ENCODE peak calls at places on chromosome 16, in seven cellular contexts. One of them, this sample, is unnamed.
A peak's percentile ranks its signal among the peaks of the same experiment; 100 is the strongest.

GRCh38 chr16:89737341-89738071 is 16.2 kb downstream of the ZNF276 start:
- DNase-seq in DND-41: peak; percentile 36
- DNase-seq in T-cell: peak; percentile 39
- DNase-seq in Right ventricle myocardium inferior: no peak
- DNase-seq in amniotic stem cell: no peak
- DNase-seq in left ventricle myocardium inferior: no peak
- DNase-seq in nucleus accumbens: no peak
- DNase-seq in this sample: peak; percentile 40

GRCh38 chr16:48687421-48688038 is 77.5 kb upstream of the N4BP1 start:
- DNase-seq in amniotic stem cell: peak; percentile 50
- DNase-seq in Right ventricle myocardium inferior: peak; percentile 74
- DNase-seq in T-cell: no peak
- DNase-seq in DND-41: peak; percentile 49
- DNase-seq in nucleus accumbens: peak; percentile 2
- DNase-seq in left ventricle myocardium inferior: peak; percentile 32
- DNase-seq in this sample: no peak

GRCh38 chr16:66493490-66494401 is 56.2 kb downstream of the TK2 start:
- DNase-seq in DND-41: no peak
- DNase-seq in T-cell: no peak
- DNase-seq in Right ventricle myocardium inferior: peak; percentile 26
- DNase-seq in left ventricle myocardium inferior: no peak
- DNase-seq in amniotic stem cell: no peak
- DNase-seq in nucleus accumbens: no peak
- DNase-seq in this sample: no peak

GRCh38 chr16:30179931-30180330 is 3.5 kb upstream of the CORO1A start:
- DNase-seq in amniotic stem cell: no peak
- DNase-seq in Right ventricle myocardium inferior: no peak
- DNase-seq in T-cell: no peak
- DNase-seq in left ventricle myocardium inferior: no peak
- DNase-seq in DND-41: no peak
- DNase-seq in nucleus accumbens: no peak
- DNase-seq in this sample: no peak

GRCh38 chr16:78461496-78461938 is 362.1 kb downstream of the WWOX start:
- DNase-seq in T-cell: no peak
- DNase-seq in nucleus accumbens: no peak
- DNase-seq in DND-41: no peak
- DNase-seq in Right ventricle myocardium inferior: no peak
- DNase-seq in left ventricle myocardium inferior: no peak
- DNase-seq in amniotic stem cell: no peak
- DNase-seq in this sample: no peak

GRCh38 chr16:80014241-80014939 is 413.9 kb upstream of the MAF start:
- DNase-seq in nucleus accumbens: no peak
- DNase-seq in Right ventricle myocardium inferior: no peak
- DNase-seq in amniotic stem cell: no peak
- DNase-seq in DND-41: no peak
- DNase-seq in left ventricle myocardium inferior: no peak
- DNase-seq in T-cell: no peak
- DNase-seq in this sample: no peak

GRCh38 chr16:73233423-73233762 is 185.5 kb upstream of the ZFHX3 start:
- DNase-seq in amniotic stem cell: no peak
- DNase-seq in left ventricle myocardium inferior: no peak
- DNase-seq in T-cell: no peak
- DNase-seq in DND-41: no peak
- DNase-seq in Right ventricle myocardium inferior: no peak
- DNase-seq in nucleus accumbens: no peak
- DNase-seq in this sample: no peak

GRCh38 chr16:27764427-27764826 is 214.5 kb downstream of the KATNIP start:
- DNase-seq in nucleus accumbens: no peak
- DNase-seq in T-cell: no peak
- DNase-seq in Right ventricle myocardium inferior: no peak
- DNase-seq in left ventricle myocardium inferior: no peak
- DNase-seq in DND-41: no peak
- DNase-seq in amniotic stem cell: no peak
- DNase-seq in this sample: no peak

GRCh38 chr16:12559714-12560113 is 244.0 kb downstream of the CPPED1 start:
- DNase-seq in nucleus accumbens: no peak
- DNase-seq in DND-41: no peak
- DNase-seq in T-cell: no peak
- DNase-seq in amniotic stem cell: no peak
- DNase-seq in left ventricle myocardium inferior: no peak
- DNase-seq in Right ventricle myocardium inferior: no peak
- DNase-seq in this sample: no peak

GRCh38 chr16:89031715-89032659 is 55.0 kb upstream of the CBFA2T3 start:
- DNase-seq in nucleus accumbens: no peak
- DNase-seq in T-cell: peak; percentile 61
- DNase-seq in DND-41: peak; percentile 90
- DNase-seq in left ventricle myocardium inferior: peak; percentile 28
- DNase-seq in amniotic stem cell: no peak
- DNase-seq in Right ventricle myocardium inferior: peak; percentile 77
- DNase-seq in this sample: peak; percentile 45

GRCh38 chr16:2147981-2148671 is at the start of gene RAB26:
- DNase-seq in left ventricle myocardium inferior: peak; percentile 83
- DNase-seq in Right ventricle myocardium inferior: peak; percentile 88
- DNase-seq in amniotic stem cell: no peak
- DNase-seq in T-cell: no peak
- DNase-seq in DND-41: peak; percentile 58
- DNase-seq in nucleus accumbens: peak; percentile 65
- DNase-seq in this sample: peak; percentile 51

GRCh38 chr16:23836404-23837291 is 865 bp downstream of the PRKCB start:
- DNase-seq in Right ventricle myocardium inferior: peak; percentile 84
- DNase-seq in DND-41: peak; percentile 85
- DNase-seq in nucleus accumbens: peak; percentile 29
- DNase-seq in left ventricle myocardium inferior: peak; percentile 19
- DNase-seq in T-cell: peak; percentile 52
- DNase-seq in amniotic stem cell: no peak
- DNase-seq in this sample: peak; percentile 48

GRCh38 chr16:20911361-20911760 is 10.8 kb downstream of the LYRM1 start:
- DNase-seq in T-cell: no peak
- DNase-seq in nucleus accumbens: no peak
- DNase-seq in Right ventricle myocardium inferior: no peak
- DNase-seq in DND-41: no peak
- DNase-seq in left ventricle myocardium inferior: no peak
- DNase-seq in amniotic stem cell: no peak
- DNase-seq in this sample: no peak

GRCh38 chr16:9256196-9256595 is 164.8 kb downstream of the HAPSTR1 start:
- DNase-seq in T-cell: no peak
- DNase-seq in left ventricle myocardium inferior: peak; percentile 13
- DNase-seq in DND-41: peak; percentile 46
- DNase-seq in nucleus accumbens: no peak
- DNase-seq in Right ventricle myocardium inferior: no peak
- DNase-seq in amniotic stem cell: no peak
- DNase-seq in this sample: no peak

GRCh38 chr16:70432800-70433455 is 6.0 kb downstream of the ST3GAL2 start:
- DNase-seq in Right ventricle myocardium inferior: peak; percentile 77
- DNase-seq in amniotic stem cell: no peak
- DNase-seq in left ventricle myocardium inferior: no peak
- DNase-seq in T-cell: no peak
- DNase-seq in DND-41: no peak
- DNase-seq in nucleus accumbens: no peak
- DNase-seq in this sample: no peak

GRCh38 chr16:29809031-29809747 is 2.8 kb upstream of the PRRT2 start:
- DNase-seq in nucleus accumbens: no peak
- DNase-seq in T-cell: no peak
- DNase-seq in amniotic stem cell: no peak
- DNase-seq in DND-41: no peak
- DNase-seq in left ventricle myocardium inferior: no peak
- DNase-seq in Right ventricle myocardium inferior: no peak
- DNase-seq in this sample: no peak

GRCh38 chr16:89707695-89708094 is 6.2 kb upstream of the SPATA2L start:
- DNase-seq in T-cell: no peak
- DNase-seq in nucleus accumbens: no peak
- DNase-seq in left ventricle myocardium inferior: no peak
- DNase-seq in DND-41: no peak
- DNase-seq in Right ventricle myocardium inferior: no peak
- DNase-seq in amniotic stem cell: no peak
- DNase-seq in this sample: no peak

GRCh38 chr16:30894540-30895368 is 877 bp upstream of the BCL7C start:
- DNase-seq in left ventricle myocardium inferior: no peak
- DNase-seq in DND-41: no peak
- DNase-seq in nucleus accumbens: no peak
- DNase-seq in amniotic stem cell: no peak
- DNase-seq in T-cell: no peak
- DNase-seq in Right ventricle myocardium inferior: no peak
- DNase-seq in this sample: no peak

This sample was measured in T-helper 9 cell.